ENCODE peak calls at places on chromosome 7, in eight cellular contexts. Y is neural progenitor cell; Q is uterus; F is left lung; A is sigmoid colon; X is naive thymus-derived CD4-positive, alpha-beta T cell; G is IMR-90; P is Panc1. O is an unnamed sample. For H3K4me1, the result is how much of the 10 kb centered on the place peaks cover.

GRCh38 chr7:2965745-2966270 is 77.9 kb downstream of the CARD11 start:
- DNase-seq in Y (no peak), Q (no peak), F (no peak), A (peak), X (no peak), G (no peak), P (no peak), O (no peak)

GRCh38 chr7:602341-603141 is 82.9 kb upstream of the PDGFA start:
- DNase-seq in Y (no peak), Q (no peak), F (peak), A (peak), X (peak), G (no peak), P (no peak), O (no peak)

GRCh38 chr7:77933394-77933793 is 134.8 kb downstream of the PHTF2 start:
- DNase-seq in Y (no peak), Q (no peak), F (no peak), A (no peak), X (no peak), G (peak), P (no peak), O (no peak)

GRCh38 chr7:68547181-68547580 is 1051.1 kb upstream of the AUTS2 start:
- DNase-seq in Y (no peak), Q (no peak), F (no peak), A (no peak), X (no peak), G (no peak), P (no peak), O (no peak)

GRCh38 chr7:116802784-116803183 is 59.6 kb upstream of the CAPZA2 start:
- DNase-seq in Y (peak), Q (no peak), F (no peak), A (no peak), X (no peak), G (peak), P (peak), O (no peak)

GRCh38 chr7:69659964-69660363 is 61.7 kb downstream of the AUTS2 start:
- DNase-seq in Y (peak), Q (no peak), F (no peak), A (no peak), X (no peak), G (no peak), P (no peak), O (no peak)

GRCh38 chr7:124856299-124856888 is 73.2 kb downstream of the POT1 start:
- DNase-seq in Y (peak), Q (no peak), F (no peak), A (no peak), X (no peak), G (peak), P (peak), O (no peak)

GRCh38 chr7:142864980-142865747 is 10.3 kb downstream of the EPHB6 start:
- DNase-seq in Y (no peak), Q (no peak), F (no peak), A (no peak), X (no peak), G (no peak), P (no peak), O (no peak)

GRCh38 chr7:95749515-95749914 is 22.8 kb upstream of the DYNC1I1 start:
- DNase-seq in Y (no peak), Q (no peak), F (no peak), A (no peak), X (no peak), G (no peak), P (no peak), O (no peak)

GRCh38 chr7:45479781-45480180 is 94.4 kb upstream of the ADCY1 start:
- DNase-seq in Y (no peak), Q (no peak), F (no peak), A (no peak), X (no peak), G (no peak), P (no peak), O (no peak)

GRCh38 chr7:35533877-35534276 is 161.1 kb downstream of the HERPUD2 start:
- DNase-seq in Y (no peak), Q (no peak), F (no peak), A (no peak), X (no peak), G (no peak), P (no peak), O (no peak)

GRCh38 chr7:43244782-43245181 is 132.3 kb downstream of the HECW1 start:
- DNase-seq in Y (no peak), Q (no peak), F (no peak), A (no peak), X (no peak), G (no peak), P (no peak), O (no peak)

GRCh38 chr7:41755100-41755499 is 52.2 kb upstream of the INHBA start:
- DNase-seq in Y (no peak), Q (no peak), F (no peak), A (no peak), X (no peak), G (no peak), P (no peak), O (no peak)

GRCh38 chr7:120110169-120110568 is 162.8 kb upstream of the KCND2 start:
- DNase-seq in Y (no peak), Q (no peak), F (no peak), A (no peak), X (no peak), G (no peak), P (no peak), O (no peak)

GRCh38 chr7:99004216-99004615 is 125.9 kb downstream of the TRRAP start:
- DNase-seq in Y (no peak), Q (no peak), F (no peak), A (no peak), X (no peak), G (no peak), P (no peak), O (no peak)

GRCh38 chr7:87886875-87887274 is 10.6 kb downstream of the DBF4 start:
- DNase-seq in Y (peak), Q (no peak), F (no peak), A (no peak), X (no peak), G (peak), P (no peak), O (no peak)

GRCh38 chr7:65381742-65382141 is 8.1 kb downstream of the ZNF92 start:
- DNase-seq in Y (no peak), Q (no peak), F (no peak), A (no peak), X (no peak), G (no peak), P (no peak), O (no peak)

GRCh38 chr7:37265006-37265405 is 183.7 kb downstream of the ELMO1 start:
- DNase-seq in Y (no peak), Q (no peak), F (no peak), A (no peak), X (no peak), G (no peak), P (no peak), O (no peak)

GRCh38 chr7:47782022-47782421 is 166.2 kb downstream of the PKD1L1 start:
- DNase-seq in Y (no peak), Q (no peak), F (no peak), A (no peak), X (no peak), G (peak), P (no peak), O (no peak)

GRCh38 chr7:156152380-156152779 is 340.1 kb upstream of the SHH start:
- DNase-seq in Y (no peak), Q (no peak), F (no peak), A (no peak), X (no peak), G (no peak), P (no peak), O (no peak)

GRCh38 chr7:49670991-49671390 is 102.4 kb upstream of the VWC2 start:
- DNase-seq in Y (no peak), Q (no peak), F (no peak), A (no peak), X (no peak), G (no peak), P (no peak), O (no peak)

GRCh38 chr7:128387663-128388485 is 21.9 kb downstream of the IMPDH1 start:
- DNase-seq in Y (peak), Q (peak), F (peak), A (peak), X (peak), G (peak), P (peak), O (peak)

GRCh38 chr7:55177589-55178261 is 158.9 kb downstream of the EGFR start:
- DNase-seq in Y (no peak), Q (no peak), F (no peak), A (no peak), X (no peak), G (no peak), P (no peak), O (no peak)

GRCh38 chr7:22430457-22430856 is 69.5 kb downstream of the STEAP1B start:
- DNase-seq in Y (no peak), Q (no peak), F (no peak), A (no peak), X (no peak), G (peak), P (no peak), O (no peak)

GRCh38 chr7:140646931-140647647 is 6.5 kb upstream of the DENND2A start:
- DNase-seq in Y (peak), Q (peak), F (no peak), A (peak), X (no peak), G (peak), P (no peak), O (peak)

GRCh38 chr7:29968683-29969457 is 20.7 kb downstream of the SCRN1 start:
- DNase-seq in Y (no peak), Q (no peak), F (no peak), A (no peak), X (no peak), G (peak), P (no peak), O (no peak)

GRCh38 chr7:39198556-39198955 is 220.8 kb downstream of the POU6F2 start:
- DNase-seq in Y (no peak), Q (no peak), F (no peak), A (no peak), X (no peak), G (no peak), P (no peak), O (no peak)

GRCh38 chr7:142800103-142800502 is 29.3 kb downstream of the PRSS2 start:
- DNase-seq in Y (no peak), Q (no peak), F (no peak), A (no peak), X (no peak), G (no peak), P (no peak), O (no peak)

GRCh38 chr7:46368871-46369270 is 447.8 kb upstream of the IGFBP3 start:
- DNase-seq in Y (no peak), Q (no peak), F (no peak), A (no peak), X (no peak), G (no peak), P (no peak), O (no peak)

GRCh38 chr7:108404509-108405435 is 51.5 kb downstream of the NRCAM start:
- DNase-seq in Y (no peak), Q (no peak), F (no peak), A (no peak), X (no peak), G (no peak), P (no peak), O (no peak)
- H3K4me1 ChIP-seq in Y (under half), Q (under half), F (under half), A (under half), X (under half), G (under half), P (under half), O (under half)

DNA sequence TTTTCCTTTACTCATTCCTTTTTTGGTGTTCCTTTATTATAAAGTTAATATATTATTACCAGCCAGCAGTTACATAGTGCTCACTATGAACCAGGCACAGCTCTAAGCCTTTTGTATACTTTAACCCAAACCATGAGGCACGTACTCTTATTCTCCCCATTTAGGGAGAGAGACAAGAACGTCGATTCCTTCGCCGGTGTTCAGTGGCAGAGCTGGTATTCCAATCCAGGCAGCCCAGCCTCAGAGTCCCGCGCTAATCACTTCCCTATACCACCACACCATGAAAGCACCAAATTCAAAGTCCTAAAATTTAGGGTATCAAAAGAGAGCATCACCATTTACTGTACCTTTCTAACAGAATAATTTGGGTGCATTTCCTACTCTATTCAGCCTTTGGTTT is 218.5 kb upstream of the KLF14 start:
- DNase-seq in Y (no peak), Q (no peak), F (no peak), A (no peak), X (no peak), G (no peak), P (no peak), O (no peak)
- H3K4me1 ChIP-seq in Y (under half), Q (under half), F (under half), A (under half), X (half or more), G (under half), P (half or more), O (under half)

GRCh38 chr7:106480161-106480579 is 180.8 kb downstream of the CCDC71L start:
- DNase-seq in Y (no peak), Q (no peak), F (no peak), A (no peak), X (no peak), G (peak), P (no peak), O (no peak)

GRCh38 chr7:106484562-106484961 is 176.4 kb downstream of the CCDC71L start:
- DNase-seq in Y (no peak), Q (peak), F (no peak), A (peak), X (no peak), G (peak), P (no peak), O (peak)

GRCh38 chr7:106476751-106477150 is 184.2 kb downstream of the CCDC71L start:
- DNase-seq in Y (no peak), Q (no peak), F (no peak), A (no peak), X (no peak), G (no peak), P (no peak), O (no peak)

GRCh38 chr7:106482091-106482490 is 178.9 kb downstream of the CCDC71L start:
- DNase-seq in Y (no peak), Q (no peak), F (no peak), A (no peak), X (no peak), G (no peak), P (no peak), O (no peak)

GRCh38 chr7:106480616-106481031 is 180.3 kb downstream of the CCDC71L start:
- DNase-seq in Y (no peak), Q (no peak), F (no peak), A (no peak), X (no peak), G (no peak), P (no peak), O (no peak)
- H3K4me1 ChIP-seq in Y (under half), Q (under half), F (under half), A (under half), X (under half), G (under half), P (under half), O (under half)

GRCh38 chr7:157688439-157689268 is 351.9 kb downstream of the DNAJB6 start:
- DNase-seq in Y (peak), Q (no peak), F (peak), A (no peak), X (peak), G (no peak), P (no peak), O (no peak)
- H3K4me1 ChIP-seq in Y (half or more), Q (under half), F (under half), A (under half), X (under half), G (under half), P (under half), O (half or more)